ENCODE peak calls at places on chromosome 7, in six cellular contexts. One of them, this sample, is unnamed.

GRCh38 chr7:618539-619355 is 99.1 kb upstream of the PDGFA start:
- DNase-seq in HT1080: no peak
- DNase-seq in MM.1S: no peak
- DNase-seq in activated T-cell treated with anti-CD3 and anti-CD28 coated beads, Interleukin-2, amount 50 U/mL, for 48 hours: peak
- DNase-seq in dorsolateral prefrontal cortex: no peak
- DNase-seq in hypothalamus: no peak
- DNase-seq in this sample: peak

GRCh38 chr7:36232971-36233550 is 80.0 kb downstream of the EEPD1 start:
- DNase-seq in HT1080: no peak
- DNase-seq in MM.1S: no peak
- DNase-seq in activated T-cell treated with anti-CD3 and anti-CD28 coated beads, Interleukin-2, amount 50 U/mL, for 48 hours: no peak
- DNase-seq in dorsolateral prefrontal cortex: no peak
- DNase-seq in hypothalamus: no peak
- DNase-seq in this sample: no peak

GRCh38 chr7:158238616-158239289 is 348.9 kb downstream of the PTPRN2 start:
- DNase-seq in HT1080: no peak
- DNase-seq in MM.1S: no peak
- DNase-seq in activated T-cell treated with anti-CD3 and anti-CD28 coated beads, Interleukin-2, amount 50 U/mL, for 48 hours: no peak
- DNase-seq in dorsolateral prefrontal cortex: no peak
- DNase-seq in hypothalamus: no peak
- DNase-seq in this sample: no peak

GRCh38 chr7:2175514-2175913 is 57.2 kb downstream of the MAD1L1 start:
- DNase-seq in HT1080: peak
- DNase-seq in MM.1S: no peak
- DNase-seq in activated T-cell treated with anti-CD3 and anti-CD28 coated beads, Interleukin-2, amount 50 U/mL, for 48 hours: no peak
- DNase-seq in dorsolateral prefrontal cortex: no peak
- DNase-seq in hypothalamus: no peak
- DNase-seq in this sample: no peak

GRCh38 chr7:105209433-105209832 is 179.3 kb downstream of the SRPK2 start:
- DNase-seq in HT1080: no peak
- DNase-seq in MM.1S: no peak
- DNase-seq in activated T-cell treated with anti-CD3 and anti-CD28 coated beads, Interleukin-2, amount 50 U/mL, for 48 hours: no peak
- DNase-seq in dorsolateral prefrontal cortex: no peak
- DNase-seq in hypothalamus: no peak
- DNase-seq in this sample: no peak

GRCh38 chr7:132053871-132054270 is 497.4 kb upstream of the PODXL start:
- DNase-seq in HT1080: no peak
- DNase-seq in MM.1S: no peak
- DNase-seq in activated T-cell treated with anti-CD3 and anti-CD28 coated beads, Interleukin-2, amount 50 U/mL, for 48 hours: no peak
- DNase-seq in dorsolateral prefrontal cortex: no peak
- DNase-seq in hypothalamus: no peak
- DNase-seq in this sample: no peak

GRCh38 chr7:138842111-138842510 is 44.1 kb upstream of the ATP6V0A4 start:
- DNase-seq in HT1080: peak
- DNase-seq in MM.1S: no peak
- DNase-seq in activated T-cell treated with anti-CD3 and anti-CD28 coated beads, Interleukin-2, amount 50 U/mL, for 48 hours: no peak
- DNase-seq in dorsolateral prefrontal cortex: no peak
- DNase-seq in hypothalamus: no peak
- DNase-seq in this sample: no peak

GRCh38 chr7:121831320-121831719 is 41.6 kb upstream of the PTPRZ1 start:
- DNase-seq in HT1080: peak
- DNase-seq in MM.1S: no peak
- DNase-seq in activated T-cell treated with anti-CD3 and anti-CD28 coated beads, Interleukin-2, amount 50 U/mL, for 48 hours: no peak
- DNase-seq in dorsolateral prefrontal cortex: no peak
- DNase-seq in hypothalamus: no peak
- DNase-seq in this sample: no peak

GRCh38 chr7:45236666-45237065 is 79.1 kb downstream of the RAMP3 start:
- DNase-seq in HT1080: no peak
- DNase-seq in MM.1S: no peak
- DNase-seq in activated T-cell treated with anti-CD3 and anti-CD28 coated beads, Interleukin-2, amount 50 U/mL, for 48 hours: no peak
- DNase-seq in dorsolateral prefrontal cortex: no peak
- DNase-seq in hypothalamus: no peak
- DNase-seq in this sample: no peak

GRCh38 chr7:79281406-79281805 is 172.1 kb downstream of the MAGI2 start:
- DNase-seq in HT1080: no peak
- DNase-seq in MM.1S: no peak
- DNase-seq in activated T-cell treated with anti-CD3 and anti-CD28 coated beads, Interleukin-2, amount 50 U/mL, for 48 hours: no peak
- DNase-seq in dorsolateral prefrontal cortex: no peak
- DNase-seq in hypothalamus: no peak
- DNase-seq in this sample: no peak

GRCh38 chr7:97021443-97022261 is 3.0 kb downstream of the DLX5 start:
- DNase-seq in HT1080: no peak
- DNase-seq in MM.1S: no peak
- DNase-seq in activated T-cell treated with anti-CD3 and anti-CD28 coated beads, Interleukin-2, amount 50 U/mL, for 48 hours: no peak
- DNase-seq in dorsolateral prefrontal cortex: no peak
- DNase-seq in hypothalamus: no peak
- DNase-seq in this sample: no peak

GRCh38 chr7:6705959-6706665 is 635 bp downstream of the ZNF12 start:
- DNase-seq in HT1080: peak
- DNase-seq in MM.1S: peak
- DNase-seq in activated T-cell treated with anti-CD3 and anti-CD28 coated beads, Interleukin-2, amount 50 U/mL, for 48 hours: peak
- DNase-seq in dorsolateral prefrontal cortex: peak
- DNase-seq in hypothalamus: no peak
- DNase-seq in this sample: no peak

GRCh38 chr7:70539196-70539595 is 592.7 kb upstream of the GALNT17 start:
- DNase-seq in HT1080: peak
- DNase-seq in MM.1S: no peak
- DNase-seq in activated T-cell treated with anti-CD3 and anti-CD28 coated beads, Interleukin-2, amount 50 U/mL, for 48 hours: no peak
- DNase-seq in dorsolateral prefrontal cortex: no peak
- DNase-seq in hypothalamus: no peak
- DNase-seq in this sample: no peak

GRCh38 chr7:87218941-87219544 is 489 bp downstream of the TMEM243 start:
- DNase-seq in HT1080: peak
- DNase-seq in MM.1S: peak
- DNase-seq in activated T-cell treated with anti-CD3 and anti-CD28 coated beads, Interleukin-2, amount 50 U/mL, for 48 hours: peak
- DNase-seq in dorsolateral prefrontal cortex: peak
- DNase-seq in hypothalamus: peak
- DNase-seq in this sample: peak

GRCh38 chr7:24216576-24217116 is 67.3 kb upstream of the NPY start:
- DNase-seq in HT1080: peak
- DNase-seq in MM.1S: no peak
- DNase-seq in activated T-cell treated with anti-CD3 and anti-CD28 coated beads, Interleukin-2, amount 50 U/mL, for 48 hours: no peak
- DNase-seq in dorsolateral prefrontal cortex: no peak
- DNase-seq in hypothalamus: no peak
- DNase-seq in this sample: no peak

GRCh38 chr7:95725170-95725569 is 47.2 kb upstream of the DYNC1I1 start:
- DNase-seq in HT1080: peak
- DNase-seq in MM.1S: peak
- DNase-seq in activated T-cell treated with anti-CD3 and anti-CD28 coated beads, Interleukin-2, amount 50 U/mL, for 48 hours: no peak
- DNase-seq in dorsolateral prefrontal cortex: no peak
- DNase-seq in hypothalamus: no peak
- DNase-seq in this sample: no peak

GRCh38 chr7:135333196-135333595 is 99.6 kb downstream of the STRA8 start:
- DNase-seq in HT1080: peak
- DNase-seq in MM.1S: no peak
- DNase-seq in activated T-cell treated with anti-CD3 and anti-CD28 coated beads, Interleukin-2, amount 50 U/mL, for 48 hours: no peak
- DNase-seq in dorsolateral prefrontal cortex: no peak
- DNase-seq in hypothalamus: no peak
- DNase-seq in this sample: no peak

GRCh38 chr7:78395298-78396120 is 596.9 kb downstream of the PHTF2 start:
- DNase-seq in HT1080: no peak
- DNase-seq in MM.1S: no peak
- DNase-seq in activated T-cell treated with anti-CD3 and anti-CD28 coated beads, Interleukin-2, amount 50 U/mL, for 48 hours: no peak
- DNase-seq in dorsolateral prefrontal cortex: no peak
- DNase-seq in hypothalamus: no peak
- DNase-seq in this sample: no peak

GRCh38 chr7:16801111-16801542 is 3.7 kb downstream of the AGR2 start:
- DNase-seq in HT1080: peak
- DNase-seq in MM.1S: peak
- DNase-seq in activated T-cell treated with anti-CD3 and anti-CD28 coated beads, Interleukin-2, amount 50 U/mL, for 48 hours: no peak
- DNase-seq in dorsolateral prefrontal cortex: no peak
- DNase-seq in hypothalamus: no peak
- DNase-seq in this sample: no peak

GRCh38 chr7:100720320-100720644 is at the start of gene EPO:
- DNase-seq in HT1080: no peak
- DNase-seq in MM.1S: no peak
- DNase-seq in activated T-cell treated with anti-CD3 and anti-CD28 coated beads, Interleukin-2, amount 50 U/mL, for 48 hours: no peak
- DNase-seq in dorsolateral prefrontal cortex: no peak
- DNase-seq in hypothalamus: no peak
- DNase-seq in this sample: no peak

GRCh38 chr7:43650457-43651052 is 67.6 kb downstream of the STK17A start:
- DNase-seq in HT1080: peak
- DNase-seq in MM.1S: no peak
- DNase-seq in activated T-cell treated with anti-CD3 and anti-CD28 coated beads, Interleukin-2, amount 50 U/mL, for 48 hours: no peak
- DNase-seq in dorsolateral prefrontal cortex: no peak
- DNase-seq in hypothalamus: no peak
- DNase-seq in this sample: peak

GRCh38 chr7:92137531-92137930 is 3.3 kb upstream of the CYP51A1 start:
- DNase-seq in HT1080: no peak
- DNase-seq in MM.1S: no peak
- DNase-seq in activated T-cell treated with anti-CD3 and anti-CD28 coated beads, Interleukin-2, amount 50 U/mL, for 48 hours: no peak
- DNase-seq in dorsolateral prefrontal cortex: no peak
- DNase-seq in hypothalamus: no peak
- DNase-seq in this sample: no peak

GRCh38 chr7:40584667-40585433 is 450.0 kb downstream of the SUGCT start:
- DNase-seq in HT1080: peak
- DNase-seq in MM.1S: no peak
- DNase-seq in activated T-cell treated with anti-CD3 and anti-CD28 coated beads, Interleukin-2, amount 50 U/mL, for 48 hours: no peak
- DNase-seq in dorsolateral prefrontal cortex: no peak
- DNase-seq in hypothalamus: no peak
- DNase-seq in this sample: no peak

GRCh38 chr7:55784151-55784550 is 78.4 kb downstream of the SEPTIN14 start:
- DNase-seq in HT1080: no peak
- DNase-seq in MM.1S: no peak
- DNase-seq in activated T-cell treated with anti-CD3 and anti-CD28 coated beads, Interleukin-2, amount 50 U/mL, for 48 hours: no peak
- DNase-seq in dorsolateral prefrontal cortex: no peak
- DNase-seq in hypothalamus: no peak
- DNase-seq in this sample: no peak

This sample was measured in left colon.